ENCODE peak calls at places on chromosomes 16 and 17, in nine cellular contexts. K, B, L, V, J, Z, D, C and H are unnamed samples.

GRCh38 chr16:57619606-57620315 is 8.7 kb upstream of the ADGRG1 start:
- DNase-seq in C (no peak), B (no peak), K (peak; percentile 46), Z (no peak), D (no peak), L (no peak), J (no peak), V (no peak), H (no peak)

GRCh38 chr16:48720266-48720665 is 110.3 kb upstream of the N4BP1 start:
- DNase-seq in D (no peak), B (no peak), C (no peak), Z (no peak), V (no peak), K (no peak), L (no peak), J (peak; percentile 4), H (no peak)

GRCh38 chr17:9886141-9886930 is 18.7 kb downstream of the RCVRN start:
- DNase-seq in V (no peak), C (no peak), B (no peak), Z (no peak), K (no peak), D (no peak), J (no peak), L (no peak), H (no peak)

GRCh38 chr16:47928008-47928407 is 227.8 kb downstream of the ABCC12 start:
- DNase-seq in Z (no peak), D (no peak), C (no peak), B (no peak), K (no peak), V (no peak), L (no peak), J (peak; percentile 45), H (no peak)

GRCh38 chr17:41539071-41539492 is 11.0 kb upstream of the KRT19 start:
- DNase-seq in B (no peak), J (no peak), Z (no peak), K (no peak), V (no peak), L (no peak), D (no peak), C (no peak), H (no peak)

GRCh38 chr16:71727545-71728324 is 3.2 kb upstream of the PHLPP2 start:
- DNase-seq in D (no peak), L (no peak), K (no peak), B (no peak), J (no peak), C (no peak), V (no peak), Z (no peak), H (no peak)

GRCh38 chr16:74951206-74951605 is 33.7 kb downstream of the WDR59 start:
- DNase-seq in B (no peak), V (no peak), Z (no peak), K (no peak), J (no peak), C (no peak), D (no peak), L (no peak), H (no peak)

GRCh38 chr16:11299865-11300559 is 18.9 kb upstream of the PRM1 start:
- DNase-seq in D (no peak), B (no peak), Z (no peak), V (no peak), C (no peak), K (no peak), L (no peak), J (no peak), H (no peak)

GRCh38 chr17:50630524-50631194 is 4.0 kb upstream of the ABCC3 start:
- DNase-seq in C (no peak), D (peak; percentile 89), V (peak; percentile 27), Z (peak; percentile 53), L (peak; percentile 23), J (peak; percentile 66), K (peak; percentile 64), B (no peak), H (peak; percentile 39)

GRCh38 chr16:87464691-87465300 is 28.0 kb downstream of the ZCCHC14 start:
- DNase-seq in C (peak; percentile 61), L (peak; percentile 94), D (peak; percentile 58), K (peak; percentile 77), Z (peak; percentile 34), J (no peak), B (peak; percentile 85), V (peak; percentile 81), H (peak; percentile 36)

GRCh38 chr17:37725021-37725585 is 19.8 kb downstream of the HNF1B start:
- DNase-seq in J (no peak), Z (no peak), V (no peak), D (no peak), L (no peak), K (no peak), B (no peak), C (no peak), H (no peak)

DNA sequence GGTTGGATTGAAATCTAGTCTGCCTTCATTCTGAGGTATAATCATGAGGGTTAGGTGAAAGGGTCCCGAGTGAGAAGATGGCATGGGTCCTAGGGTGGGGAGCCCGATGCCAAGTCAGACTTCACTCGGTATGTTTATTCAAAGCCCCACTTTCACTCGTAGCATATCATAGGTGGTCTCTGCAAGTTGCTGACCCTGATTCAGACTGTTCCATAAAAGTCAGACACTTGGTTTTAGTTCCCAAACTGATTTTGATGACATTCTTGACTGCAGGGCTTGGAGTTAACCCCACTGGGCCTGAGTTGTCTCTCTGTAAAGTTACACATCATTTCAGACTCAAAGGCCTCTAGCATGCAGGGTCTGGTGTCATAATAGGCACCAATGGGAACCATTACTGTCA is 17.8 kb downstream of the HAPSTR1 start:
- DNase-seq in B (no peak), Z (no peak), J (no peak), L (no peak), V (no peak), D (no peak), C (no peak), K (no peak), H (no peak)
- H3K27ac ChIP-seq in B (no peak overlapping the region), Z (no peak overlapping the region), J (no peak overlapping the region), L (no peak overlapping the region), V (no peak overlapping the region), D (no peak overlapping the region), C (no peak overlapping the region), K (peak overlapping the region; percentile 10), H (peak overlapping the region; percentile 15)

GRCh38 chr16:35184356-35184870 is 1725.0 kb downstream of the TP53TG3F start:
- DNase-seq in D (no peak), L (no peak), C (no peak), Z (no peak), B (no peak), K (no peak), J (no peak), V (no peak), H (no peak)

GRCh38 chr16:35187665-35188225 is 1728.3 kb downstream of the TP53TG3F start:
- DNase-seq in B (no peak), D (no peak), L (no peak), K (no peak), V (no peak), Z (no peak), C (no peak), J (no peak), H (no peak)

GRCh38 chr16:35185366-35186044 is 1726.1 kb downstream of the TP53TG3F start:
- DNase-seq in D (no peak), K (no peak), L (no peak), C (no peak), B (no peak), V (no peak), Z (no peak), J (no peak), H (no peak)

GRCh38 chr16:35186045-35186759 is 1726.8 kb downstream of the TP53TG3F start:
- DNase-seq in D (no peak), K (no peak), C (no peak), L (no peak), J (no peak), V (no peak), Z (no peak), B (no peak), H (no peak)

DNA sequence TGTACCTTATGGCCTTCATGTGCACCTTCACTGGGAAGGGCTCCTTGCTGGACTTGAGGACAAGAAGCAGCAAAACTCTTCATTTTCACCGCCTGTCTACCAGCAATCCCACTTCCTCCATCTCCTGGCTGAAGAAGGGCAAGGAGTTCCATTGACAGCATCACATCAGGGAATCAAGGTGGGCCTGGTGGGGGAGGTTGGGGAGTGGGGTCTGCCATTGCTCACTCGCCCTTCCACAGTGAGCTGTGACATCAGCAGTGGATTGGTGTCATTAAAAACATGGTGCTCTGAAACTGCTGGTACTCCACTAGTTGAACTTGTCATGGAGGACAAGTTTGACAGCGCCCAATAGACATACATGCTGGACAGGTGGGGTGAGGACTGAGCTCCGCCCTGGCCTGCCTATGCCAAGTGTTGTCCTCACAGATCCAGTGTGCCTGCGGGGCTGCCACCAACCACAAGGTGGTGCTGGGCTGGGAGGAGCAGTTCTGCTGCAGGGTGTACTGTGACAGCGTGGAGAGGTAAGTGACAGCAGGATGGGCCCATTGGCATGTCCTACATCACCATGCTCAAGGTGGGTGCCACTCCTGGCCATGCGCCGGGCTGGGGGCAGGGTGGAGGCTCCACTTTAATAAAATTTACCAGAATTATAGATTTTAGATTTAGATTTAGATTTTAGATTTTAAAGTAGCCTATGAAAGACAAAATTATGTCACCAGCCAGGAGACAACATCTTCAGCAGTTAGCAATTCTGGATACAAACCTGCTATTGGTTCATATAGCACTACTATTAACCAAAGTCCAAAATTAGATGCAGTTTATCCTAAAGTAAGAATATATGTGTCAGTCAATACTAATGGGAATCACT is 1729.1 kb downstream of the TP53TG3F start:
- DNase-seq in Z (no peak), C (no peak), B (no peak), V (no peak), J (peak; percentile 18), L (no peak), D (peak; percentile 63), K (no peak), H (no peak)
- H3K9me3 ChIP-seq in Z (peaks cover 18% of the 10 kb centered on the region), C (no peaks in the 10 kb centered on the region), B (peaks cover 2% of the 10 kb centered on the region), V (no peaks in the 10 kb centered on the region), J (no peaks in the 10 kb centered on the region), L (peaks cover 4% of the 10 kb centered on the region), D (no peaks in the 10 kb centered on the region), K (no peaks in the 10 kb centered on the region), H (peaks cover 28% of the 10 kb centered on the region)

DNA sequence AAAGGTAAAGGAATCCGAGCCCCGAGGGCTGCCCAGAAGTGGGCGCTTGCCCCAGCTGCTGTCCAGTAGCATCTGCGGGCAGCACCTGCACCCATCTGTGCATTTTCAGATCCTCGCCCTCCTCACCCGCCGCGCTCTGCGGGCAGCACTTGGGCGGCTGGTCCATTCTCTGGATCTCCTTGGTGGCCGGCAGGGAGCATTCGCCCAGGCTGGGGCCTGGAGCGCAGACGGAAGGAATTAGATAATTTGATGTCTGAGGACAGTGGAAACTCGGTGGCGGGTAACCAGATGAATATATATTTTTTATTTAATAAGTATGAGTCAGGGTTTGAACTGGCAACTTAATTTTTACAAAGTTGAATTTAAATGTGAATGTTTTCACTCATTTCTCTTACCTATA is 88.5 kb downstream of the NPIPB11 start:
- DNase-seq in B (no peak), Z (no peak), K (no peak), C (no peak), J (peak; percentile 26), L (no peak), V (no peak), D (no peak), H (no peak)
- H3K27ac ChIP-seq in B (no peak overlapping the region), Z (no peak overlapping the region), K (no peak overlapping the region), C (no peak overlapping the region), J (no peak overlapping the region), L (no peak overlapping the region), V (no peak overlapping the region), D (no peak overlapping the region), H (no peak overlapping the region)

GRCh38 chr17:69900101-69900500 is 174.9 kb upstream of the KCNJ16 start:
- DNase-seq in L (no peak), J (no peak), K (no peak), C (no peak), V (no peak), D (no peak), Z (no peak), B (no peak), H (no peak)

GRCh38 chr17:69900829-69901228 is 174.2 kb upstream of the KCNJ16 start:
- DNase-seq in V (no peak), Z (no peak), L (peak; percentile 8), D (no peak), B (no peak), J (no peak), K (peak; percentile 62), C (no peak), H (no peak)

GRCh38 chr17:69898606-69899005 is 176.4 kb upstream of the KCNJ16 start:
- DNase-seq in J (no peak), Z (no peak), D (no peak), K (no peak), V (no peak), B (no peak), C (no peak), L (peak; percentile 16), H (no peak)
- H3K9me3 ChIP-seq in J (no peaks in the 10 kb centered on the region), Z (no peaks in the 10 kb centered on the region), D (no peaks in the 10 kb centered on the region), K (no peaks in the 10 kb centered on the region), V (no peaks in the 10 kb centered on the region), B (no peaks in the 10 kb centered on the region), C (no peaks in the 10 kb centered on the region), L (no peaks in the 10 kb centered on the region), H (no peaks in the 10 kb centered on the region)